ENCODE peak calls at places on chromosomes 7 and 10, in eight cellular contexts. W, C, G, L, T, N, B and K are unnamed samples.

GRCh38 chr10:88557659-88558058 is 25.5 kb downstream of the RNLS start:
- DNase-seq in L (no peak), G (no peak), W (no peak), B (no peak), T (peak), C (no peak), N (peak), K (no peak)

GRCh38 chr10:78510566-78511323 is 477.1 kb downstream of the RPS24 start:
- DNase-seq in L (no peak), G (peak), B (no peak), W (no peak), T (no peak), N (no peak), C (no peak), K (no peak)

GRCh38 chr10:61981460-61981859 is 80.0 kb downstream of the ARID5B start:
- DNase-seq in L (no peak), G (no peak), T (no peak), N (no peak), W (no peak), B (peak), C (no peak), K (no peak)

GRCh38 chr10:110508389-110508788 is 10.7 kb downstream of the DUSP5 start:
- DNase-seq in C (no peak), G (no peak), T (peak), L (no peak), N (no peak), W (no peak), B (no peak), K (no peak)

GRCh38 chr7:3106353-3106752 is 62.7 kb upstream of the CARD11 start:
- DNase-seq in N (no peak), B (no peak), W (no peak), T (no peak), L (no peak), G (no peak), C (no peak), K (no peak)

GRCh38 chr7:41999736-42000283 is 237.2 kb downstream of the GLI3 start:
- DNase-seq in N (no peak), G (no peak), C (no peak), L (no peak), W (no peak), B (no peak), T (no peak), K (no peak)

GRCh38 chr10:87867453-87867852 is 4.0 kb downstream of the PTEN start:
- DNase-seq in L (no peak), G (no peak), T (no peak), B (no peak), C (no peak), W (no peak), N (no peak), K (no peak)

GRCh38 chr10:70274643-70275042 is 9.2 kb downstream of the NPFFR1 start:
- DNase-seq in L (no peak), C (no peak), W (no peak), T (peak), B (no peak), N (no peak), G (no peak), K (no peak)

GRCh38 chr10:35916791-35917190 is 274.7 kb upstream of the FZD8 start:
- DNase-seq in T (no peak), N (peak), L (no peak), C (no peak), W (peak), B (no peak), G (no peak), K (no peak)

GRCh38 chr10:23534761-23535160 is 95.9 kb downstream of the OTUD1 start:
- DNase-seq in C (no peak), N (no peak), W (no peak), L (no peak), G (no peak), B (no peak), T (no peak), K (no peak)

GRCh38 chr10:90674927-90675326 is 182.9 kb downstream of the HTR7 start:
- DNase-seq in L (no peak), G (no peak), C (no peak), N (peak), T (peak), W (no peak), B (no peak), K (no peak)

GRCh38 chr7:152076324-152076821 is 50.9 kb downstream of the GALNT11 start:
- DNase-seq in B (peak), W (peak), T (peak), C (no peak), G (no peak), N (peak), L (no peak), K (no peak)

GRCh38 chr7:2637505-2638223 is 5.9 kb downstream of the TTYH3 start:
- DNase-seq in N (no peak), L (peak), W (no peak), G (peak), T (no peak), C (peak), B (no peak), K (no peak)

GRCh38 chr10:12699258-12699700 is 302.2 kb downstream of the CCDC3 start:
- DNase-seq in T (peak), W (no peak), G (no peak), C (no peak), N (no peak), B (no peak), L (no peak), K (no peak)

GRCh38 chr7:90211391-90212148 is at the start of gene STEAP2:
- DNase-seq in N (peak), B (peak), L (peak), W (peak), C (no peak), T (peak), G (peak), K (peak)

GRCh38 chr10:43264987-43265798 is 1.7 kb downstream of the RASGEF1A start:
- DNase-seq in T (no peak), B (no peak), N (no peak), L (no peak), G (no peak), W (no peak), C (peak), K (peak)

GRCh38 chr7:140696679-140697446 is at the start of gene NDUFB2:
- DNase-seq in C (peak), T (peak), L (peak), B (peak), G (peak), W (peak), N (peak), K (peak)

GRCh38 chr10:111875760-111876159 is 307.8 kb downstream of the GPAM start:
- DNase-seq in B (no peak), G (no peak), L (no peak), C (no peak), W (no peak), T (peak), N (no peak), K (no peak)

GRCh38 chr7:57216340-57216739 is 84.1 kb upstream of the ZNF479 start:
- DNase-seq in G (no peak), L (no peak), B (no peak), W (no peak), C (no peak), T (no peak), N (no peak), K (no peak)

GRCh38 chr10:14684363-14684762 is 90.3 kb downstream of the FAM107B start:
- DNase-seq in L (no peak), N (no peak), T (peak), B (no peak), C (no peak), W (peak), G (no peak), K (no peak)

GRCh38 chr7:20828947-20829346 is 42.3 kb upstream of the SP8 start:
- DNase-seq in C (no peak), N (no peak), T (no peak), B (no peak), W (no peak), L (no peak), G (no peak), K (no peak)

GRCh38 chr7:116356979-116357378 is 142.6 kb upstream of the CAV2 start:
- DNase-seq in C (no peak), T (peak), L (no peak), G (no peak), B (no peak), N (no peak), W (no peak), K (no peak)

GRCh38 chr7:154927624-154928125 is 75.2 kb downstream of the PAXIP1 start:
- DNase-seq in B (peak), L (peak), N (peak), T (peak), W (peak), G (no peak), C (peak), K (no peak)

GRCh38 chr10:8894148-8894547 is 839.7 kb downstream of the GATA3 start:
- DNase-seq in C (no peak), B (no peak), T (no peak), L (no peak), G (no peak), W (no peak), N (no peak), K (no peak)

GRCh38 chr10:30775779-30776591 is 146.4 kb upstream of the LYZL2 start:
- DNase-seq in T (peak), L (no peak), B (no peak), N (peak), C (no peak), W (no peak), G (no peak), K (no peak)

GRCh38 chr10:29083096-29083495 is 205.8 kb upstream of the LYZL1 start:
- DNase-seq in T (no peak), B (no peak), G (peak), N (no peak), C (no peak), W (no peak), L (no peak), K (no peak)

GRCh38 chr10:33421789-33422188 is 87.3 kb upstream of the NRP1 start:
- DNase-seq in G (no peak), C (no peak), W (no peak), N (peak), L (no peak), B (no peak), T (peak), K (no peak)

GRCh38 chr10:13860886-13861285 is 274.1 kb downstream of the PRPF18 start:
- DNase-seq in G (no peak), B (no peak), T (no peak), L (no peak), N (no peak), W (no peak), C (no peak), K (no peak)

GRCh38 chr7:21548491-21548890 is 5.7 kb downstream of the DNAH11 start:
- DNase-seq in T (no peak), B (no peak), W (no peak), C (no peak), G (no peak), N (no peak), L (no peak), K (no peak)

GRCh38 chr10:119655566-119656001 is 4.4 kb downstream of the BAG3 start:
- DNase-seq in C (no peak), B (peak), L (no peak), W (no peak), N (peak), G (no peak), T (peak), K (no peak)

GRCh38 chr7:140364819-140365218 is 33.5 kb downstream of the SLC37A3 start:
- DNase-seq in G (no peak), C (no peak), W (no peak), B (no peak), L (no peak), T (no peak), N (peak), K (no peak)

DNA sequence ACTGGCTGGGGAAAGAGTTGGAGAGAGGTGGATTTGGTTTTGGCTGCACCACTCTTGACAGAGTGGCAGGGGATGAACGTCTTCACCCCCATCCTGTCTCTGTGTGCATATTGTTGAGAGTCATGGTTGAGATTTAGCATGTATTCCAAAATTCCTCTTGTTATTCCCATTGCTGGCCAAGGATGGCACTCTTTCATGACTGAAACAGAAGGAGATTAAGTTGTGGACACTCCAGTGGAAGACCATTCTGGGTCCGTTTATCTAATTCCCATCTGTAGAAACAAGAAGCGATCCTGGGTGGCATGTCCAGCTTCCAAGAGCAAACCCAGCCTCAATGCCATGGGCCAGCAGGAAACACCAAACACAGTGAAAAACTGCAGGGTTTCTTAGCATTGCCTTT is 469.0 kb upstream of the IGFBP3 start:
- DNase-seq in C (no peak), T (no peak), N (no peak), L (no peak), W (no peak), G (no peak), B (no peak), K (no peak)
- TF ChIP-seq CTCF in C (no peak), T (peak), N (no peak), L (no peak), W (peak), G (no peak), B (no peak), K (no peak)

DNA sequence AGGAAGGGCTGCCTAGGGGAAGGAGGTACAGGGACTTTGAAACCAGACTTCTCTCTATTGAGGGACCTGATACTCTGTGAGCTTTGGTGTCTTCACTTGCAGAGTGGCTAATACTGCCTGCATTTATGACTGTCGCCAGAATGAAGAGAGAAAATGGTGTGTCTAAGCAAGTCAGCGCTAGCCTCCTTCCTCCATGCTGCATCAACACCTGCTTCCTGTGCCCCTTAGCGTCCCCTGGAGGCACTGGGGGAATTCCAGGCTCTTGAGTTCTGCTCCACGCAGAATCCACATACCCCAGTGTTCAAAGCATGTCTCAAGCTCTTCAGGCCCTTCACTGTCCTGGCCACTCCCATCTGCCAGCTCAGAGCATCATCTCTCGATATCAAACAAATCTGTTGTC is 140.5 kb downstream of the PKD1L1 start:
- DNase-seq in C (peak), W (peak), B (no peak), N (no peak), L (no peak), T (no peak), G (peak), K (no peak)
- TF ChIP-seq CTCF in C (no peak), W (peak), B (peak), N (no peak), L (no peak), T (no peak), G (no peak), K (no peak)

GRCh38 chr7:28362812-28363211 is 49.5 kb upstream of the CREB5 start:
- DNase-seq in T (peak), N (no peak), B (no peak), W (peak), G (no peak), L (no peak), C (no peak), K (no peak)
- TF ChIP-seq CTCF in T (peak), N (no peak), B (peak), W (no peak), G (no peak), L (peak), C (peak), K (peak)

DNA sequence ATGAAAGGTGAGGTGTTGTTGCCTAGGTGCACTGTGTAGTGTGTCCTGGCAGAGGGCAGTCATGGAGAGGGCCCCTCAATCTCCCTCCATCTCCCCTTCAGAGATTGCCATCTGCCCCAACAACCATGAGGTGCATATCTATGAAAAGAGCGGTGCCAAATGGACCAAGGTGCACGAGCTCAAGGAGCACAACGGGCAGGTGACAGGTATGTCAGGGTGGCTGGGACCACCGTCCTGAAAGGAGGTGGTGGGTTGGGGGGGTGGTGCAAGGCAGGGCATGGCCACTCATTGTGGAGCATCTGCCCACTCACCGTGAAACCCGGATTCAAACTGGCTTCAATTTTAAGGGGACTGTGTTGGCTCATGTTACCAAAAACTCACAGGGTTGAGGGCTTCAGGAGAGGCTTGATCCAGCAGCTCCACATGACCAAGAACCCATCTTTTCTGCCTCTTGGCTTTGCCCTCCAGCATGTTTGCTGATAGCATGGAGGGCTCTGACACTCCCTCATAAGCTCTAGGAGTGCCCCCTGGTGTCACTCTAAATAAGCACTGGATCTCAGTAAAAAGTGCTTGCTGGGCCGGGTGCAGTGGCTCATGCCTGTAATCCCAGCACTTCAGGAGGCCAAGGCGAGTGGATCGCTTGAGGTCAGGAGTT is 12.2 kb downstream of the ARPC1B start:
- DNase-seq in G (no peak), N (no peak), L (no peak), T (peak), B (peak), W (peak), C (no peak), K (no peak)
- TF ChIP-seq CTCF in G (no peak), N (no peak), L (peak), T (peak), B (no peak), W (peak), C (peak), K (peak)

GRCh38 chr10:44978570-44979280 is at the start of gene DEPP1:
- DNase-seq in G (peak), L (peak), T (peak), B (peak), W (peak), C (no peak), N (peak), K (peak)
- TF ChIP-seq CTCF in G (no peak), L (peak), T (peak), B (peak), W (no peak), C (no peak), N (no peak), K (peak)

GRCh38 chr10:122662231-122662630 is 37.4 kb downstream of the C10orf120 start:
- DNase-seq in N (no peak), C (no peak), W (no peak), B (no peak), T (no peak), G (peak), L (no peak), K (no peak)
- TF ChIP-seq CTCF in N (no peak), C (no peak), W (no peak), B (no peak), T (no peak), G (no peak), L (no peak), K (no peak)